ENCODE peak calls at places on chromosomes 5 and 9, in ten cellular contexts. X is GM12892; Z is endothelial cell; C is pons; Y is retinal pigment epithelial cell; R is GM10248; O is EH; J is activated naive CD8-positive, alpha-beta T cell treated with anti-CD3 and anti-CD28 coated beads for 36 hours; A is thyroid gland; W is NCI-H1694 treated with DMSO at 0.1 percent for 48 hours. D is an unnamed sample.

GRCh38 chr9:117355542-117355941 is 59.3 kb downstream of the ASTN2 start:
- DNase-seq in X (no peak), Z (no peak), C (no peak), Y (no peak), R (no peak), O (no peak), J (no peak), A (no peak), W (no peak), D (no peak)

GRCh38 chr5:78127875-78128274 is 166.6 kb downstream of the AP3B1 start:
- DNase-seq in X (no peak), Z (peak; percentile 29), C (no peak), Y (no peak), R (no peak), O (peak; percentile 1), J (no peak), A (no peak), W (no peak), D (no peak)

GRCh38 chr5:110062246-110062645 is 372.5 kb downstream of the MAN2A1 start:
- DNase-seq in X (no peak), Z (no peak), C (no peak), Y (no peak), R (no peak), O (no peak), J (no peak), A (no peak), W (no peak), D (no peak)

GRCh38 chr5:91194861-91195460 is 188.2 kb downstream of the ARRDC3 start:
- DNase-seq in X (no peak), Z (no peak), C (no peak), Y (no peak), R (no peak), O (no peak), J (no peak), A (no peak), W (no peak), D (peak; percentile 64)

GRCh38 chr5:110115485-110115884 is 425.8 kb downstream of the MAN2A1 start:
- DNase-seq in X (no peak), Z (no peak), C (no peak), Y (no peak), R (no peak), O (no peak), J (no peak), A (no peak), W (no peak), D (no peak)

GRCh38 chr9:87799503-87799902 is 73.6 kb downstream of the CTSL start:
- DNase-seq in X (no peak), Z (no peak), C (no peak), Y (no peak), R (no peak), O (no peak), J (no peak), A (no peak), W (no peak), D (no peak)

GRCh38 chr5:168852329-168852728 is 273.2 kb upstream of the PANK3 start:
- DNase-seq in X (no peak), Z (no peak), C (no peak), Y (no peak), R (no peak), O (no peak), J (no peak), A (no peak), W (no peak), D (no peak)

GRCh38 chr5:92309336-92309991 is 926.3 kb upstream of the ARRDC3 start:
- DNase-seq in X (no peak), Z (no peak), C (peak; percentile 37), Y (no peak), R (peak; percentile 7), O (peak; percentile 50), J (no peak), A (no peak), W (peak; percentile 32), D (no peak)

GRCh38 chr5:134003957-134004625 is 684 bp downstream of the VDAC1 start:
- DNase-seq in X (peak; percentile 68), Z (no peak), C (peak; percentile 40), Y (no peak), R (peak; percentile 76), O (peak; percentile 48), J (peak; percentile 68), A (peak; percentile 83), W (no peak), D (peak; percentile 82)

GRCh38 chr9:134879664-134880483 is 736 bp upstream of the FCN2 start:
- DNase-seq in X (no peak), Z (no peak), C (no peak), Y (no peak), R (no peak), O (no peak), J (no peak), A (no peak), W (no peak), D (no peak)

GRCh38 chr5:76866503-76866902 is 16.7 kb downstream of the S100Z start:
- DNase-seq in X (no peak), Z (no peak), C (no peak), Y (no peak), R (no peak), O (no peak), J (no peak), A (no peak), W (no peak), D (no peak)

GRCh38 chr9:117365438-117365837 is 49.4 kb downstream of the ASTN2 start:
- DNase-seq in X (no peak), Z (no peak), C (no peak), Y (no peak), R (no peak), O (no peak), J (no peak), A (no peak), W (no peak), D (no peak)

GRCh38 chr9:129756191-129756590 is 3.3 kb upstream of the PTGES start:
- DNase-seq in X (no peak), Z (no peak), C (no peak), Y (no peak), R (no peak), O (no peak), J (no peak), A (no peak), W (no peak), D (no peak)

GRCh38 chr5:78908173-78908901 is 76.8 kb downstream of the ARSB start:
- DNase-seq in X (no peak), Z (peak; percentile 65), C (peak; percentile 42), Y (no peak), R (no peak), O (peak; percentile 83), J (no peak), A (peak; percentile 88), W (peak; percentile 65), D (no peak)

GRCh38 chr5:177365845-177366527 is 8.3 kb downstream of the RGS14 start:
- DNase-seq in X (no peak), Z (no peak), C (no peak), Y (no peak), R (no peak), O (no peak), J (no peak), A (peak; percentile 18), W (no peak), D (peak; percentile 58)

GRCh38 chr9:120343416-120343815 is 236.6 kb downstream of the CDK5RAP2 start:
- DNase-seq in X (no peak), Z (no peak), C (peak; percentile 6), Y (no peak), R (no peak), O (no peak), J (no peak), A (no peak), W (no peak), D (no peak)

GRCh38 chr5:55570026-55570425 is 35.3 kb upstream of the PLPP1 start:
- DNase-seq in X (no peak), Z (no peak), C (no peak), Y (no peak), R (no peak), O (peak; percentile 84), J (no peak), A (no peak), W (no peak), D (no peak)

GRCh38 chr9:91151014-91151740 is 210.5 kb downstream of the AUH start:
- DNase-seq in X (peak; percentile 49), Z (no peak), C (peak; percentile 15), Y (no peak), R (peak; percentile 82), O (peak; percentile 96), J (peak; percentile 46), A (no peak), W (no peak), D (no peak)

GRCh38 chr5:82356808-82357671 is 78.9 kb upstream of the RPS23 start:
- DNase-seq in X (no peak), Z (peak; percentile 30), C (no peak), Y (no peak), R (peak; percentile 34), O (peak; percentile 91), J (peak; percentile 79), A (peak; percentile 53), W (no peak), D (peak; percentile 69)

GRCh38 chr5:112329429-112330090 is 89.5 kb downstream of the EPB41L4A start:
- DNase-seq in X (peak; percentile 13), Z (no peak), C (no peak), Y (no peak), R (peak; percentile 29), O (no peak), J (peak; percentile 3), A (no peak), W (no peak), D (no peak)

GRCh38 chr5:74951855-74952254 is 85.7 kb upstream of the FAM169A start:
- DNase-seq in X (no peak), Z (no peak), C (no peak), Y (no peak), R (no peak), O (peak; percentile 48), J (no peak), A (no peak), W (no peak), D (no peak)